ENCODE peak calls at places on chromosome 3, in four cellular contexts. I, V, F and M are unnamed samples.

GRCh38 chr3:110234831-110235230 is 836.8 kb upstream of the NECTIN3 start:
- DNase-seq in I (no peak), V (no peak), F (no peak), M (no peak)

GRCh38 chr3:190166948-190167347 is 46.3 kb upstream of the P3H2 start:
- DNase-seq in I (no peak), V (no peak), F (no peak), M (no peak)

GRCh38 chr3:190070623-190071347 is 49.9 kb downstream of the P3H2 start:
- DNase-seq in I (no peak), V (no peak), F (no peak), M (no peak)

GRCh38 chr3:9485248-9485647 is 68.4 kb downstream of the LHFPL4 start:
- DNase-seq in I (no peak), V (no peak), F (no peak), M (no peak)

GRCh38 chr3:63976166-63976861 is 47.0 kb downstream of the PSMD6 start:
- DNase-seq in I (peak), V (no peak), F (no peak), M (peak)

GRCh38 chr3:107208100-107208499 is 169.1 kb upstream of the CCDC54 start:
- DNase-seq in I (no peak), V (no peak), F (no peak), M (no peak)

GRCh38 chr3:145692751-145693150 is 468.2 kb downstream of the PLOD2 start:
- DNase-seq in I (no peak), V (no peak), F (no peak), M (no peak)

GRCh38 chr3:14175383-14176037 is 2.9 kb downstream of the XPC start:
- DNase-seq in I (peak), V (no peak), F (no peak), M (peak)

GRCh38 chr3:194323785-194324735 is 27.1 kb downstream of the CPN2 start:
- DNase-seq in I (peak), V (no peak), F (no peak), M (no peak)

GRCh38 chr3:177827517-177828249 is 630.4 kb upstream of the TBL1XR1 start:
- DNase-seq in I (no peak), V (no peak), F (no peak), M (no peak)

GRCh38 chr3:32238027-32238815 is at the start of gene CMTM8:
- DNase-seq in I (peak), V (peak), F (no peak), M (no peak)

GRCh38 chr3:158105710-158106438 is at the start of gene SHOX2:
- DNase-seq in I (peak), V (no peak), F (no peak), M (peak)

GRCh38 chr3:29906906-29907305 is 626.0 kb downstream of the RBMS3 start:
- DNase-seq in I (no peak), V (no peak), F (no peak), M (no peak)

GRCh38 chr3:107928084-107928445 is 162.8 kb downstream of the CD47 start:
- DNase-seq in I (peak), V (no peak), F (no peak), M (no peak)

GRCh38 chr3:151912041-151912440 is 38.6 kb downstream of the SUCNR1 start:
- DNase-seq in I (no peak), V (no peak), F (no peak), M (no peak)

GRCh38 chr3:197468866-197469382 is 86.8 kb downstream of the BDH1 start:
- DNase-seq in I (no peak), V (no peak), F (no peak), M (no peak)

GRCh38 chr3:46052531-46052930 is 25.2 kb upstream of the XCR1 start:
- DNase-seq in I (no peak), V (no peak), F (no peak), M (no peak)

GRCh38 chr3:79040091-79040490 is 727.7 kb downstream of the ROBO1 start:
- DNase-seq in I (no peak), V (no peak), F (no peak), M (no peak)

GRCh38 chr3:187274315-187274976 is 17.1 kb downstream of the MASP1 start:
- DNase-seq in I (no peak), V (no peak), F (no peak), M (no peak)

GRCh38 chr3:171058058-171058457 is 31.5 kb upstream of the SLC2A2 start:
- DNase-seq in I (no peak), V (no peak), F (no peak), M (no peak)

GRCh38 chr3:172869797-172870518 is 119.4 kb downstream of the ECT2 start:
- DNase-seq in I (no peak), V (no peak), F (no peak), M (no peak)